ENCODE peak calls at places on chromosomes 6 and 20, in seven cellular contexts. L is IMR-90, T is mesenchymal stem cell, J is neuronal stem cell, M is H9, X is mesendoderm, U is H1. V is an unnamed sample. For H3K79me1, the result is how much of the 10 kb centered on the place peaks cover.

GRCh38 chr6:25173951-25174474 is 105.2 kb upstream of the CARMIL1 start:
- DNase-seq in L (peak), T (peak), J (no peak), M (no peak), X (peak), U (no peak), V (peak)

GRCh38 chr6:12875061-12875460 is 158.5 kb downstream of the PHACTR1 start:
- DNase-seq in L (no peak), T (no peak), J (no peak), M (no peak), X (no peak), U (no peak), V (no peak)

GRCh38 chr6:147909645-147910044 is 401.2 kb downstream of the SAMD5 start:
- DNase-seq in L (peak), T (peak), J (no peak), M (no peak), X (no peak), U (no peak), V (no peak)

GRCh38 chr6:160583805-160584204 is 80.3 kb downstream of the LPA start:
- DNase-seq in L (no peak), T (no peak), J (no peak), M (no peak), X (no peak), U (no peak), V (no peak)

GRCh38 chr20:22531756-22532155 is 52.6 kb downstream of the FOXA2 start:
- DNase-seq in L (no peak), T (no peak), J (no peak), M (no peak), X (no peak), U (no peak), V (no peak)

GRCh38 chr20:36018208-36018988 is 50.0 kb downstream of the CNBD2 start:
- DNase-seq in L (no peak), T (no peak), J (no peak), M (no peak), X (no peak), U (no peak), V (no peak)

GRCh38 chr6:699319-699718 is 6.4 kb upstream of the EXOC2 start:
- DNase-seq in L (peak), T (no peak), J (no peak), M (no peak), X (no peak), U (no peak), V (no peak)

GRCh38 chr6:143579703-143580102 is 68.2 kb upstream of the FUCA2 start:
- DNase-seq in L (peak), T (no peak), J (no peak), M (no peak), X (peak), U (no peak), V (peak)

GRCh38 chr20:53876470-53876869 is 193.9 kb downstream of the BCAS1 start:
- DNase-seq in L (no peak), T (no peak), J (no peak), M (no peak), X (no peak), U (no peak), V (no peak)

GRCh38 chr20:51426879-51427624 is 115.5 kb downstream of the NFATC2 start:
- DNase-seq in L (no peak), T (no peak), J (no peak), M (no peak), X (no peak), U (no peak), V (no peak)

GRCh38 chr6:35663001-35663400 is 25.7 kb downstream of the FKBP5 start:
- DNase-seq in L (peak), T (peak), J (peak), M (no peak), X (peak), U (no peak), V (no peak)

GRCh38 chr6:20234136-20234535 is 21.9 kb upstream of the MBOAT1 start:
- DNase-seq in L (no peak), T (no peak), J (no peak), M (no peak), X (no peak), U (no peak), V (no peak)

GRCh38 chr20:57724610-57725405 is 15.0 kb upstream of the PMEPA1 start:
- DNase-seq in L (no peak), T (no peak), J (no peak), M (no peak), X (no peak), U (no peak), V (peak)

GRCh38 chr20:25277941-25278521 is 30.1 kb downstream of the PYGB start:
- DNase-seq in L (no peak), T (no peak), J (no peak), M (no peak), X (no peak), U (no peak), V (no peak)

GRCh38 chr20:6074145-6074561 is 20.3 kb upstream of the LRRN4 start:
- DNase-seq in L (no peak), T (peak), J (no peak), M (peak), X (peak), U (no peak), V (no peak)

GRCh38 chr20:63454729-63455567 is 17.5 kb downstream of the KCNQ2 start:
- DNase-seq in L (no peak), T (no peak), J (no peak), M (no peak), X (peak), U (no peak), V (no peak)

GRCh38 chr20:62345681-62346370 is 21.3 kb downstream of the LAMA5 start:
- DNase-seq in L (no peak), T (peak), J (no peak), M (no peak), X (no peak), U (no peak), V (no peak)

GRCh38 chr6:21514288-21514687 is 79.3 kb upstream of the SOX4 start:
- DNase-seq in L (no peak), T (no peak), J (no peak), M (no peak), X (no peak), U (no peak), V (no peak)

GRCh38 chr20:2101057-2101934 is at the start of gene STK35:
- DNase-seq in L (no peak), T (no peak), J (no peak), M (peak), X (peak), U (no peak), V (peak)

GRCh38 chr6:144248470-144249301 is 36.4 kb upstream of the UTRN start:
- DNase-seq in L (peak), T (peak), J (no peak), M (no peak), X (peak), U (no peak), V (no peak)

GRCh38 chr20:45467861-45468260 is 1.7 kb upstream of the WFDC2 start:
- DNase-seq in L (no peak), T (no peak), J (no peak), M (no peak), X (no peak), U (no peak), V (no peak)

GRCh38 chr6:3118353-3119039 is at the start of gene BPHL:
- DNase-seq in L (peak), T (peak), J (peak), M (peak), X (peak), U (peak), V (peak)

GRCh38 chr6:124131779-124132178 is 328.1 kb downstream of the NKAIN2 start:
- DNase-seq in L (no peak), T (no peak), J (no peak), M (no peak), X (peak), U (no peak), V (no peak)

GRCh38 chr6:156511051-156511450 is 266.1 kb upstream of the ARID1B start:
- DNase-seq in L (no peak), T (no peak), J (no peak), M (no peak), X (no peak), U (no peak), V (no peak)

GRCh38 chr6:20605061-20605460 is 70.8 kb downstream of the CDKAL1 start:
- DNase-seq in L (no peak), T (no peak), J (no peak), M (no peak), X (peak), U (no peak), V (peak)

GRCh38 chr6:44268095-44268628 is 2.1 kb upstream of the TMEM151B start:
- DNase-seq in L (peak), T (peak), J (peak), M (peak), X (peak), U (no peak), V (peak)

GRCh38 chr6:167766986-167767714 is 59.6 kb upstream of the AFDN start:
- DNase-seq in L (no peak), T (no peak), J (no peak), M (no peak), X (no peak), U (no peak), V (no peak)

GRCh38 chr6:84272298-84272697 is 44.9 kb upstream of the CEP162 start:
- DNase-seq in L (no peak), T (no peak), J (no peak), M (no peak), X (no peak), U (no peak), V (no peak)

GRCh38 chr6:145507251-145507650 is 228.1 kb downstream of the EPM2A start:
- DNase-seq in L (no peak), T (no peak), J (no peak), M (no peak), X (no peak), U (no peak), V (no peak)

GRCh38 chr20:12581644-12582350 is 427.0 kb upstream of the SPTLC3 start:
- DNase-seq in L (no peak), T (no peak), J (no peak), M (no peak), X (no peak), U (no peak), V (no peak)

GRCh38 chr20:47559141-47559540 is 57.5 kb downstream of the NCOA3 start:
- DNase-seq in L (peak), T (peak), J (no peak), M (no peak), X (no peak), U (no peak), V (no peak)

GRCh38 chr6:36386495-36387439 is 702 bp downstream of the ETV7 start:
- DNase-seq in L (peak), T (peak), J (no peak), M (peak), X (peak), U (peak), V (peak)

DNA sequence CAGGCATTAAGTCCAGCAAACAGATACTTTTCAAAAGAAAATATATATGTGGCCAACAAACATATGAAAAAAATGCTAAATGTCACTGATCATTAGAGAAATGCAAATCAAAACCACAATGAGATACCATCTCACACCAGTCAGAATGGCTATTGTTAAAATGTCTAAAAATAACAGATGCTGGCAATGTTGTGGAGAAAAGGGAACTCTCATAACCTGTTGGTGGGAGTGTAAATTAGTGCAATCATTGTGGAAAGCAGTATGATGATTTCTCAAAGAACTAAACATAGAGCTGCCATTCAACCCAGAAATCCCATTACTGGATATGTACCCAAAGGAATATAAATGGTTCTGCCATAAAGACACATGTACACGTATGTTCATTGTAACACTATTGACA is 20.6 kb downstream of the KCNQ5 start:
- DNase-seq in L (no peak), T (no peak), J (no peak), M (no peak), X (no peak), U (no peak), V (no peak)
- H2BK120ac ChIP-seq in L (no peak), T (no peak), J (no peak), M (no peak), X (no peak), U (no peak), V (no peak)

GRCh38 chr20:9480066-9480465 is 34.3 kb upstream of the LAMP5 start:
- DNase-seq in L (no peak), T (no peak), J (no peak), M (no peak), X (no peak), U (no peak), V (no peak)
- H3K79me1 ChIP-seq in L (under half), T (under half), J (under half), M (under half), X (under half), U (under half), V (under half)

GRCh38 chr6:73049971-73050594 is 175.2 kb downstream of the KHDC1L start:
- DNase-seq in L (no peak), T (no peak), J (no peak), M (no peak), X (no peak), U (no peak), V (no peak)
- H2BK120ac ChIP-seq in L (no peak), T (no peak), J (no peak), M (no peak), X (no peak), U (no peak), V (no peak)

GRCh38 chr6:165443462-165443861 is 134.1 kb upstream of the C6orf118 start:
- DNase-seq in L (no peak), T (no peak), J (no peak), M (no peak), X (no peak), U (no peak), V (no peak)

GRCh38 chr6:165451845-165452244 is 142.4 kb upstream of the C6orf118 start:
- DNase-seq in L (no peak), T (no peak), J (no peak), M (no peak), X (no peak), U (no peak), V (peak)

GRCh38 chr6:165446331-165446730 is 136.9 kb upstream of the C6orf118 start:
- DNase-seq in L (no peak), T (no peak), J (no peak), M (no peak), X (peak), U (no peak), V (no peak)

GRCh38 chr6:165448210-165448609 is 138.8 kb upstream of the C6orf118 start:
- DNase-seq in L (no peak), T (no peak), J (no peak), M (peak), X (peak), U (no peak), V (peak)

DNA sequence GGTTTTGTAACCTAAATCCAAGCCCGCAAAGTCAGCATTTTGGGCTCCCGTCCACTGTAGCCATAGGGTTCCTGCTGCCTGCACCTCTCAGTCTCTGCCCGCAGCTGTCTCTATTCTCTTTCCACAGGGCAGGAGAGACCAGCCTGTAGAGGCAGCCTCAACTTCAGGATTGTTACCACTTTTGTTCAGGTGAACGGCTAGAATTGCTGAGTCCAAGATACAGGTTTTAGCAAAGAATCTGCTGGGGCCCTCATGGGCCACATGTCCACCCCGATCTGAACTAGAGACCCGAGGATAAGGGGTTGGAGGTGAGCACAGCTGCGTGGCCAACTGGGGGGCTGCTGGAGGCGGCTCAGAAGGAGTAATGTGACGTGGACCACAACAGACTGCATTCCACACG is 137.7 kb upstream of the C6orf118 start:
- DNase-seq in L (no peak), T (no peak), J (no peak), M (no peak), X (no peak), U (no peak), V (peak)
- H3K79me1 ChIP-seq in L (under half), T (under half), J (under half), M (under half), X (under half), U (under half), V (under half)

GRCh38 chr6:47352966-47353365 is 43.3 kb upstream of the TNFRSF21 start:
- DNase-seq in L (no peak), T (no peak), J (no peak), M (no peak), X (no peak), U (no peak), V (no peak)
- H2BK120ac ChIP-seq in L (no peak), T (no peak), J (no peak), M (no peak), X (no peak), U (no peak), V (no peak)

GRCh38 chr6:111211411-111212030 is 124.2 kb downstream of the SLC16A10 start:
- DNase-seq in L (no peak), T (no peak), J (no peak), M (no peak), X (peak), U (no peak), V (no peak)
- H3K79me1 ChIP-seq in L (under half), T (under half), J (under half), M (under half), X (under half), U (under half), V (under half)